ENCODE peak calls at places on chromosomes 12 and 14, in five cellular contexts. One of them, this sample, is unnamed.

GRCh38 chr12:26822051-26822450 is 10.9 kb downstream of the ITPR2 start:
- DNase-seq in H54: no peak
- DNase-seq in natural killer cell: no peak
- DNase-seq in NCI-H510A: no peak
- DNase-seq in NCI-H1092 treated with DMSO at 0.1 percent for 48 hours: no peak
- DNase-seq in this sample: peak

GRCh38 chr12:65536876-65537661 is 258.6 kb downstream of the MSRB3 start:
- DNase-seq in H54: peak
- DNase-seq in natural killer cell: no peak
- DNase-seq in NCI-H510A: no peak
- DNase-seq in NCI-H1092 treated with DMSO at 0.1 percent for 48 hours: no peak
- DNase-seq in this sample: peak

GRCh38 chr12:111330800-111331752 is 37.8 kb downstream of the PHETA1 start:
- DNase-seq in H54: peak
- DNase-seq in natural killer cell: no peak
- DNase-seq in NCI-H510A: peak
- DNase-seq in NCI-H1092 treated with DMSO at 0.1 percent for 48 hours: peak
- DNase-seq in this sample: peak

GRCh38 chr12:67797316-67797741 is 148.8 kb downstream of the DYRK2 start:
- DNase-seq in H54: no peak
- DNase-seq in natural killer cell: no peak
- DNase-seq in NCI-H510A: no peak
- DNase-seq in NCI-H1092 treated with DMSO at 0.1 percent for 48 hours: no peak
- DNase-seq in this sample: no peak

GRCh38 chr14:101363261-101363555 is 198.1 kb upstream of the DIO3 start:
- DNase-seq in H54: no peak
- DNase-seq in natural killer cell: no peak
- DNase-seq in NCI-H510A: no peak
- DNase-seq in NCI-H1092 treated with DMSO at 0.1 percent for 48 hours: no peak
- DNase-seq in this sample: no peak

GRCh38 chr12:77560714-77561113 is 270.0 kb upstream of the NAV3 start:
- DNase-seq in H54: no peak
- DNase-seq in natural killer cell: no peak
- DNase-seq in NCI-H510A: no peak
- DNase-seq in NCI-H1092 treated with DMSO at 0.1 percent for 48 hours: no peak
- DNase-seq in this sample: no peak

GRCh38 chr14:105860615-105861580 is 334.5 kb downstream of the TMEM121 start:
- DNase-seq in H54: no peak
- DNase-seq in natural killer cell: peak
- DNase-seq in NCI-H510A: no peak
- DNase-seq in NCI-H1092 treated with DMSO at 0.1 percent for 48 hours: no peak
- DNase-seq in this sample: no peak

GRCh38 chr14:56659964-56660551 is 80.5 kb downstream of the TMEM260 start:
- DNase-seq in H54: peak
- DNase-seq in natural killer cell: no peak
- DNase-seq in NCI-H510A: peak
- DNase-seq in NCI-H1092 treated with DMSO at 0.1 percent for 48 hours: peak
- DNase-seq in this sample: peak

GRCh38 chr14:93160353-93160801 is 24.3 kb downstream of the MOAP1 start:
- DNase-seq in H54: no peak
- DNase-seq in natural killer cell: no peak
- DNase-seq in NCI-H510A: no peak
- DNase-seq in NCI-H1092 treated with DMSO at 0.1 percent for 48 hours: peak
- DNase-seq in this sample: peak

GRCh38 chr12:25705256-25705655 is 152.2 kb upstream of the LMNTD1 start:
- DNase-seq in H54: no peak
- DNase-seq in natural killer cell: no peak
- DNase-seq in NCI-H510A: no peak
- DNase-seq in NCI-H1092 treated with DMSO at 0.1 percent for 48 hours: no peak
- DNase-seq in this sample: no peak

GRCh38 chr14:99930420-99931274 is 134.6 kb upstream of the EVL start:
- DNase-seq in H54: no peak
- DNase-seq in natural killer cell: no peak
- DNase-seq in NCI-H510A: no peak
- DNase-seq in NCI-H1092 treated with DMSO at 0.1 percent for 48 hours: no peak
- DNase-seq in this sample: peak

GRCh38 chr12:107027304-107028053 is 40.5 kb upstream of the MTERF2 start:
- DNase-seq in H54: peak
- DNase-seq in natural killer cell: no peak
- DNase-seq in NCI-H510A: peak
- DNase-seq in NCI-H1092 treated with DMSO at 0.1 percent for 48 hours: peak
- DNase-seq in this sample: peak

GRCh38 chr14:64109821-64110554 is 184.2 kb downstream of the ESR2 start:
- DNase-seq in H54: no peak
- DNase-seq in natural killer cell: no peak
- DNase-seq in NCI-H510A: no peak
- DNase-seq in NCI-H1092 treated with DMSO at 0.1 percent for 48 hours: no peak
- DNase-seq in this sample: no peak

GRCh38 chr12:46702581-46703344 is 123.0 kb downstream of the SLC38A4 start:
- DNase-seq in H54: no peak
- DNase-seq in natural killer cell: no peak
- DNase-seq in NCI-H510A: no peak
- DNase-seq in NCI-H1092 treated with DMSO at 0.1 percent for 48 hours: no peak
- DNase-seq in this sample: no peak

GRCh38 chr12:103268831-103269514 is 226.8 kb downstream of the C12orf42 start:
- DNase-seq in H54: no peak
- DNase-seq in natural killer cell: no peak
- DNase-seq in NCI-H510A: peak
- DNase-seq in NCI-H1092 treated with DMSO at 0.1 percent for 48 hours: peak
- DNase-seq in this sample: no peak

GRCh38 chr12:75724913-75725312 is 213.5 kb upstream of the KRR1 start:
- DNase-seq in H54: no peak
- DNase-seq in natural killer cell: no peak
- DNase-seq in NCI-H510A: peak
- DNase-seq in NCI-H1092 treated with DMSO at 0.1 percent for 48 hours: peak
- DNase-seq in this sample: peak

GRCh38 chr12:120007272-120007671 is 18.2 kb downstream of the BICDL1 start:
- DNase-seq in H54: no peak
- DNase-seq in natural killer cell: peak
- DNase-seq in NCI-H510A: no peak
- DNase-seq in NCI-H1092 treated with DMSO at 0.1 percent for 48 hours: no peak
- DNase-seq in this sample: no peak

GRCh38 chr12:78933014-78933413 is 68.4 kb downstream of the SYT1 start:
- DNase-seq in H54: no peak
- DNase-seq in natural killer cell: no peak
- DNase-seq in NCI-H510A: no peak
- DNase-seq in NCI-H1092 treated with DMSO at 0.1 percent for 48 hours: no peak
- DNase-seq in this sample: no peak

GRCh38 chr12:5379737-5380496 is 52.0 kb upstream of the NTF3 start:
- DNase-seq in H54: peak
- DNase-seq in natural killer cell: no peak
- DNase-seq in NCI-H510A: no peak
- DNase-seq in NCI-H1092 treated with DMSO at 0.1 percent for 48 hours: no peak
- DNase-seq in this sample: peak

GRCh38 chr14:53668861-53669260 is 287.8 kb downstream of the BMP4 start:
- DNase-seq in H54: no peak
- DNase-seq in natural killer cell: no peak
- DNase-seq in NCI-H510A: no peak
- DNase-seq in NCI-H1092 treated with DMSO at 0.1 percent for 48 hours: no peak
- DNase-seq in this sample: no peak

GRCh38 chr12:108815875-108816594 is 41.3 kb downstream of the SSH1 start:
- DNase-seq in H54: no peak
- DNase-seq in natural killer cell: no peak
- DNase-seq in NCI-H510A: no peak
- DNase-seq in NCI-H1092 treated with DMSO at 0.1 percent for 48 hours: no peak
- DNase-seq in this sample: no peak

GRCh38 chr12:31944299-31944698 is 14.9 kb upstream of the RESF1 start:
- DNase-seq in H54: no peak
- DNase-seq in natural killer cell: no peak
- DNase-seq in NCI-H510A: no peak
- DNase-seq in NCI-H1092 treated with DMSO at 0.1 percent for 48 hours: no peak
- DNase-seq in this sample: no peak

GRCh38 chr12:69500631-69501030 is 30.4 kb downstream of the FRS2 start:
- DNase-seq in H54: no peak
- DNase-seq in natural killer cell: no peak
- DNase-seq in NCI-H510A: no peak
- DNase-seq in NCI-H1092 treated with DMSO at 0.1 percent for 48 hours: no peak
- DNase-seq in this sample: peak

GRCh38 chr14:100408350-100409015 is 85.3 kb downstream of the SLC25A47 start:
- DNase-seq in H54: peak
- DNase-seq in natural killer cell: no peak
- DNase-seq in NCI-H510A: no peak
- DNase-seq in NCI-H1092 treated with DMSO at 0.1 percent for 48 hours: no peak
- DNase-seq in this sample: peak

GRCh38 chr14:88962356-88962755 is 137.9 kb downstream of the TTC8 start:
- DNase-seq in H54: no peak
- DNase-seq in natural killer cell: no peak
- DNase-seq in NCI-H510A: no peak
- DNase-seq in NCI-H1092 treated with DMSO at 0.1 percent for 48 hours: no peak
- DNase-seq in this sample: no peak

GRCh38 chr12:57332646-57333312 is 81.8 kb upstream of the STAC3 start:
- DNase-seq in H54: no peak
- DNase-seq in natural killer cell: no peak
- DNase-seq in NCI-H510A: no peak
- DNase-seq in NCI-H1092 treated with DMSO at 0.1 percent for 48 hours: no peak
- DNase-seq in this sample: peak

GRCh38 chr14:31419179-31420012 is 954 bp downstream of the HEATR5A start:
- DNase-seq in H54: no peak
- DNase-seq in natural killer cell: no peak
- DNase-seq in NCI-H510A: no peak
- DNase-seq in NCI-H1092 treated with DMSO at 0.1 percent for 48 hours: no peak
- DNase-seq in this sample: no peak

GRCh38 chr14:28879571-28879970 is 113.0 kb downstream of the FOXG1 start:
- DNase-seq in H54: no peak
- DNase-seq in natural killer cell: no peak
- DNase-seq in NCI-H510A: no peak
- DNase-seq in NCI-H1092 treated with DMSO at 0.1 percent for 48 hours: peak
- DNase-seq in this sample: no peak

GRCh38 chr12:24533953-24534352 is 414.9 kb downstream of the BCAT1 start:
- DNase-seq in H54: no peak
- DNase-seq in natural killer cell: no peak
- DNase-seq in NCI-H510A: no peak
- DNase-seq in NCI-H1092 treated with DMSO at 0.1 percent for 48 hours: no peak
- DNase-seq in this sample: no peak

GRCh38 chr12:20599757-20600156 is 95.4 kb upstream of the SLCO1C1 start:
- DNase-seq in H54: no peak
- DNase-seq in natural killer cell: no peak
- DNase-seq in NCI-H510A: no peak
- DNase-seq in NCI-H1092 treated with DMSO at 0.1 percent for 48 hours: no peak
- DNase-seq in this sample: no peak

GRCh38 chr12:109735825-109736551 is 22.4 kb downstream of the FAM222A start:
- DNase-seq in H54: no peak
- DNase-seq in natural killer cell: peak
- DNase-seq in NCI-H510A: no peak
- DNase-seq in NCI-H1092 treated with DMSO at 0.1 percent for 48 hours: no peak
- DNase-seq in this sample: no peak

GRCh38 chr12:806116-806805 is 53.9 kb downstream of the WNK1 start:
- DNase-seq in H54: no peak
- DNase-seq in natural killer cell: no peak
- DNase-seq in NCI-H510A: no peak
- DNase-seq in NCI-H1092 treated with DMSO at 0.1 percent for 48 hours: no peak
- DNase-seq in this sample: no peak

GRCh38 chr14:73025544-73025943 is 1.4 kb downstream of the ZFYVE1 start:
- DNase-seq in H54: no peak
- DNase-seq in natural killer cell: no peak
- DNase-seq in NCI-H510A: no peak
- DNase-seq in NCI-H1092 treated with DMSO at 0.1 percent for 48 hours: no peak
- DNase-seq in this sample: peak